ENCODE peak calls at places on chromosome 20, in seven cellular contexts. C is fibroblast of the aortic adventitia, J is BE2C, U is hepatocyte, Y is WTC11, Z is RWPE1, K is heart left ventricle. M is an unnamed sample.

GRCh38 chr20:54347216-54347833 is 128.1 kb upstream of the DOK5 start:
- DNase-seq in C (no peak), J (no peak), U (no peak), Y (no peak), Z (no peak), K (no peak), M (no peak)

GRCh38 chr20:9220874-9221547 is 152.1 kb downstream of the PLCB4 start:
- DNase-seq in C (peak), J (no peak), U (peak), Y (no peak), Z (no peak), K (no peak), M (no peak)

GRCh38 chr20:41560971-41561370 is 57.2 kb downstream of the CHD6 start:
- DNase-seq in C (no peak), J (no peak), U (no peak), Y (no peak), Z (no peak), K (no peak), M (no peak)

GRCh38 chr20:64025826-64026412 is 10.1 kb upstream of the C20orf204 start:
- DNase-seq in C (no peak), J (no peak), U (peak), Y (no peak), Z (no peak), K (no peak), M (no peak)

GRCh38 chr20:58523916-58524315 is 8.7 kb upstream of the APCDD1L start:
- DNase-seq in C (peak), J (no peak), U (no peak), Y (no peak), Z (no peak), K (no peak), M (no peak)

GRCh38 chr20:62732356-62732755 is 23.7 kb downstream of the NTSR1 start:
- DNase-seq in C (no peak), J (no peak), U (no peak), Y (no peak), Z (no peak), K (no peak), M (no peak)

GRCh38 chr20:34824861-34825529 is 456 bp downstream of the NCOA6 start:
- DNase-seq in C (peak), J (peak), U (peak), Y (peak), Z (peak), K (peak), M (peak)

GRCh38 chr20:1945134-1945618 is 48.7 kb downstream of the PDYN start:
- DNase-seq in C (peak), J (no peak), U (peak), Y (no peak), Z (no peak), K (peak), M (no peak)

GRCh38 chr20:58349586-58349985 is 39.4 kb upstream of the VAPB start:
- DNase-seq in C (peak), J (no peak), U (no peak), Y (no peak), Z (peak), K (no peak), M (no peak)

GRCh38 chr20:22404609-22405170 is 179.7 kb downstream of the FOXA2 start:
- DNase-seq in C (peak), J (no peak), U (no peak), Y (no peak), Z (no peak), K (no peak), M (no peak)

GRCh38 chr20:11168026-11168425 is 494.2 kb upstream of the JAG1 start:
- DNase-seq in C (peak), J (no peak), U (no peak), Y (no peak), Z (peak), K (no peak), M (no peak)

GRCh38 chr20:22257912-22258311 is 326.5 kb downstream of the FOXA2 start:
- DNase-seq in C (no peak), J (no peak), U (no peak), Y (no peak), Z (no peak), K (no peak), M (no peak)

GRCh38 chr20:20143646-20144045 is 91.3 kb downstream of the CFAP61 start:
- DNase-seq in C (no peak), J (no peak), U (no peak), Y (no peak), Z (no peak), K (no peak), M (no peak)

GRCh38 chr20:17912916-17913315 is 55.7 kb downstream of the SNX5 start:
- DNase-seq in C (peak), J (no peak), U (no peak), Y (no peak), Z (no peak), K (no peak), M (no peak)

GRCh38 chr20:37392441-37393195 is 46.7 kb downstream of the SRC start:
- DNase-seq in C (no peak), J (peak), U (no peak), Y (peak), Z (no peak), K (no peak), M (no peak)

GRCh38 chr20:41179961-41180360 is 42.6 kb downstream of the PLCG1 start:
- DNase-seq in C (no peak), J (no peak), U (no peak), Y (peak), Z (no peak), K (no peak), M (no peak)

GRCh38 chr20:7031222-7031621 is 263.7 kb downstream of the BMP2 start:
- DNase-seq in C (peak), J (no peak), U (no peak), Y (no peak), Z (no peak), K (no peak), M (no peak)

GRCh38 chr20:54368578-54368977 is 106.8 kb upstream of the DOK5 start:
- DNase-seq in C (peak), J (no peak), U (no peak), Y (no peak), Z (no peak), K (no peak), M (no peak)

GRCh38 chr20:9417665-9418064 is 96.7 kb upstream of the LAMP5 start:
- DNase-seq in C (peak), J (no peak), U (no peak), Y (no peak), Z (no peak), K (no peak), M (no peak)

GRCh38 chr20:33654680-33655161 is 7.4 kb upstream of the C20orf144 start:
- DNase-seq in C (no peak), J (no peak), U (peak), Y (no peak), Z (no peak), K (no peak), M (no peak)

GRCh38 chr20:4944918-4945317 is 56.4 kb downstream of the SLC23A2 start:
- DNase-seq in C (no peak), J (no peak), U (no peak), Y (no peak), Z (no peak), K (no peak), M (no peak)

GRCh38 chr20:50843331-50844276 is 48.7 kb downstream of the BCAS4 start:
- DNase-seq in C (no peak), J (no peak), U (no peak), Y (no peak), Z (no peak), K (no peak), M (no peak)
- TF ChIP-seq CTCF in C (no peak), J (no peak), U (no peak), Y (no peak), Z (no peak), K (no peak), M (no peak)

GRCh38 chr20:57047281-57048026 is 219.0 kb downstream of the BMP7 start:
- DNase-seq in C (no peak), J (peak), U (no peak), Y (no peak), Z (peak), K (no peak), M (peak)
- TF ChIP-seq CTCF in C (no peak), J (peak), U (peak), Y (no peak), Z (peak), K (no peak), M (no peak)

DNA sequence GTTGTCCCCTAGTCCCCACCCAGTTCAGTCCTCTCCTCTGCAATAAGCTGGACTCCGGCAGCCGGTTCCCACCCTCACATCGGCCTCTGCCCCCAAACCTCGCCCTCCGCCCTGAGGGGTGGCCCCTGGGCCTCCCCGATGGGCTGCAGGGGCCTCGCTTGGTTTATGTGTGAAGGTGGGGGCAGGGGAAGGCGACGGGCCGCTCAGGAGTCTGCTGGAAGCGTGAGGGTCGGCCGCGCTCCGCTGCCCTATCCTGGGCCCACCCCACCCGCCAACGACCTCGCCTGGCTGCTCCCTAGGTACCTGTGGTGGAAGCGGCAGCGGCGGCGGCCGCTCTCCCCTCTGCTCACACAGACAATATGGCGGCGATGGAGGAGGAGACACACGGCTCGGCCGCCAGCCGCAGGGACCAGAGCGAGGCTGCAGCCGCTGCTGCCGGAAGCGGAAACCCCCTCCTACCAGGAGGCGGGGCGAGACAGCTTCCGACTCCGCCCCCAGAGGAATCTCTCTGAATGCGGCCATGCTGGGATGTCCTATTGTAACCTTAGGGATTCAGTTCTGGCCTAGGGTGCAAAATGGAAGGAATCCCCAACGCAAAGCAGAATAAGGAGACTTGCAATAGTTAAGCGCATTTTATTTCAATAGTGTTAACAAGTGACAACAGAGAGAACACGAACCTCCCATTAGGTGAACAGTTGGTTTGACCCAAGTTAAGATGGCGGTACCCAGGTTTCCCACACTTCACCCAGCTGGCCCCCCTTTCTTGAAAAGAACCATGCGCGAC is at the start of gene CSNK2A1:
- DNase-seq in C (peak), J (peak), U (peak), Y (peak), Z (peak), K (peak), M (peak)
- TF ChIP-seq CTCF in C (no peak), J (no peak), U (no peak), Y (no peak), Z (no peak), K (no peak), M (no peak)

GRCh38 chr20:3846740-3847418 is at the start of gene MAVS:
- DNase-seq in C (peak), J (peak), U (peak), Y (peak), Z (peak), K (peak), M (peak)
- TF ChIP-seq CTCF in C (no peak), J (no peak), U (no peak), Y (no peak), Z (no peak), K (peak), M (no peak)

GRCh38 chr20:51636123-51636522 is 93.6 kb upstream of the NFATC2 start:
- DNase-seq in C (no peak), J (no peak), U (no peak), Y (no peak), Z (peak), K (no peak), M (no peak)

GRCh38 chr20:51639206-51639832 is 96.8 kb upstream of the NFATC2 start:
- DNase-seq in C (peak), J (peak), U (peak), Y (peak), Z (peak), K (peak), M (peak)

GRCh38 chr20:51635680-51636079 is 93.2 kb upstream of the NFATC2 start:
- DNase-seq in C (no peak), J (no peak), U (no peak), Y (no peak), Z (no peak), K (no peak), M (no peak)

GRCh38 chr20:51634877-51635276 is 92.4 kb upstream of the NFATC2 start:
- DNase-seq in C (no peak), J (no peak), U (no peak), Y (no peak), Z (no peak), K (no peak), M (no peak)

DNA sequence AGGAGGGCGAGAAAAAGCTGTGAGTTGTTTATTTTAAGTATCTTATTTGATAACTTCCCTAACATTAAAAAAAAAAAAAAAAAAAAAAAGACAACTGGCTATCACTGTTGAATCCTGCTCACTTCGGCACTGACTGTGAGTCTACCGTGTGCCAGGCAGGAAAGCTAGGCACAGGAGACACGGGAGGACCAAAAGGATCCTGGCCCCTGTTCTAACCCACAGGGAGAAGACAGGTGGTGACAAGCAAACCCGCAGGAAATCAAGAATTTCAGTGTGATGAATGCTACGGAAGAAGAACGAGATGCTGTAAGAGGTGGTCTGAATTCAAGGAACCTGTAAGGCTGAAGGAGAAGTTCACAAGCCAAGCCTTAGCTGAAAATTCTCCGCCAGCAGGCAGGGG is 94.7 kb upstream of the NFATC2 start:
- DNase-seq in C (no peak), J (no peak), U (no peak), Y (no peak), Z (no peak), K (no peak), M (no peak)
- TF ChIP-seq CTCF in C (no peak), J (no peak), U (no peak), Y (no peak), Z (no peak), K (no peak), M (no peak)

GRCh38 chr20:56934888-56935287 is 305.8 kb downstream of the TFAP2C start:
- DNase-seq in C (no peak), J (no peak), U (no peak), Y (no peak), Z (no peak), K (no peak), M (no peak)
- TF ChIP-seq CTCF in C (no peak), J (no peak), U (no peak), Y (no peak), Z (no peak), K (no peak), M (no peak)

GRCh38 chr20:25084616-25085187 is 2.8 kb upstream of the VSX1 start:
- DNase-seq in C (no peak), J (no peak), U (no peak), Y (peak), Z (no peak), K (no peak), M (no peak)
- TF ChIP-seq CTCF in C (no peak), J (no peak), U (no peak), Y (no peak), Z (no peak), K (no peak), M (no peak)

DNA sequence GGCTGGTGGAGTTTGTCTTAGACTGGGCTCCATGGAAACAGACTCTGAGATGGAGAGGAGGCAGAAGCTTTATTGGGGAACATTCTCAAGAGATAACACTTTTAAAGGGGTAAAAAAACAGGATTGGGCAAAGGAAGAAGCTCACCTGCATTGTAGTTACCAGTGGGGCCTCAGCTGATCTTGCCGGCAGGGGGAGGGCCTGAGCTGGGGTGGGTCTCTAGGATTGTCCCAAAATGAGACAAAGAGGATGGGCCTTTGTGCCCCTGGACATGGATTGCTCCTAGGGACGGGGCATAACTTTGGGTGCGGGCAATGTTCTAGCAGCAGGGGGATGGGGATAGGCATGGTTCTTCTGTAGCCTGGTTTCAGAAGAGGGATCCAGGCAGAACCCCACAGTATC is 12.5 kb downstream of the SGK2 start:
- DNase-seq in C (no peak), J (no peak), U (no peak), Y (no peak), Z (peak), K (no peak), M (no peak)
- TF ChIP-seq CTCF in C (no peak), J (no peak), U (no peak), Y (no peak), Z (no peak), K (no peak), M (no peak)

GRCh38 chr20:8039048-8039447 is 19.5 kb upstream of the TMX4 start:
- DNase-seq in C (no peak), J (no peak), U (peak), Y (no peak), Z (no peak), K (no peak), M (no peak)
- TF ChIP-seq CTCF in C (no peak), J (peak), U (no peak), Y (no peak), Z (no peak), K (no peak), M (no peak)